ENCODE peak calls at places on chromosomes 16 and 17, in five cellular contexts. D is BE2C; Y is iPS DF 6.9; X is GM23338; N is effector memory CD4-positive, alpha-beta T cell. P is an unnamed sample.

GRCh38 chr17:41484920-41485904 is 4.3 kb upstream of the KRT35 start:
- DNase-seq in X (no peak), D (no peak), Y (no peak), N (no peak), P (no peak)

GRCh38 chr16:17780181-17780580 is 309.4 kb upstream of the XYLT1 start:
- DNase-seq in X (no peak), N (no peak), Y (no peak), D (no peak), P (no peak)

GRCh38 chr16:200388-200787 is 20.1 kb downstream of the HBQ1 start:
- DNase-seq in N (no peak), X (no peak), D (no peak), Y (no peak), P (no peak)

GRCh38 chr16:88725609-88726407 is 19.5 kb downstream of the CTU2 start:
- DNase-seq in Y (no peak), X (no peak), D (no peak), N (no peak), P (no peak)

GRCh38 chr17:15408803-15409202 is 58.6 kb downstream of the CDRT4 start:
- DNase-seq in X (no peak), Y (no peak), N (no peak), D (no peak), P (no peak)

GRCh38 chr17:66338937-66339336 is 36.5 kb downstream of the PRKCA start:
- DNase-seq in N (no peak), X (no peak), Y (no peak), D (no peak), P (no peak)

GRCh38 chr17:7832431-7832830 is 1.6 kb upstream of the KDM6B start:
- DNase-seq in X (no peak), D (no peak), Y (no peak), N (no peak), P (no peak)

GRCh38 chr16:17224859-17225258 is 245.9 kb downstream of the XYLT1 start:
- DNase-seq in N (no peak), X (no peak), D (no peak), Y (no peak), P (no peak)

GRCh38 chr16:72905581-72905980 is 142.3 kb downstream of the ZFHX3 start:
- DNase-seq in N (no peak), Y (no peak), D (no peak), X (no peak), P (no peak)

GRCh38 chr17:28839221-28839620 is 3.4 kb downstream of the FAM222B start:
- DNase-seq in D (no peak), X (no peak), Y (no peak), N (no peak), P (no peak)

GRCh38 chr17:29036584-29036983 is 6.4 kb upstream of the PIPOX start:
- DNase-seq in Y (no peak), D (no peak), N (no peak), X (no peak), P (no peak)

GRCh38 chr16:53266156-53266555 is 168.1 kb upstream of the RBL2 start:
- DNase-seq in N (no peak), D (no peak), X (no peak), Y (no peak), P (no peak)

GRCh38 chr17:8056232-8056975 is 17.5 kb downstream of the ALOX15B start:
- DNase-seq in D (no peak), N (no peak), X (no peak), Y (no peak), P (no peak)

GRCh38 chr17:50480854-50481490 is 2.3 kb downstream of the RSAD1 start:
- DNase-seq in X (no peak), D (no peak), N (no peak), Y (no peak), P (no peak)

GRCh38 chr17:59387351-59388069 is 56.1 kb downstream of the YPEL2 start:
- DNase-seq in D (peak; percentile 69), Y (no peak), X (no peak), N (no peak), P (no peak)

GRCh38 chr16:49491736-49492089 is 118.1 kb downstream of the C16orf78 start:
- DNase-seq in D (peak; percentile 69), N (no peak), X (peak; percentile 84), Y (peak; percentile 39), P (peak; percentile 70)

GRCh38 chr17:37133131-37133530 is 184.4 kb downstream of the AATF start:
- DNase-seq in N (no peak), D (no peak), Y (no peak), X (no peak), P (no peak)

GRCh38 chr16:71520550-71520949 is 5.7 kb upstream of the CHST4 start:
- DNase-seq in D (no peak), Y (no peak), N (no peak), X (no peak), P (no peak)

GRCh38 chr16:49498241-49499017 is 124.8 kb downstream of the C16orf78 start:
- DNase-seq in Y (no peak), D (no peak), N (no peak), X (no peak), P (no peak)

GRCh38 chr16:88381820-88382451 is 823 bp upstream of the ZNF469 start:
- DNase-seq in Y (peak; percentile 39), X (peak; percentile 80), N (no peak), D (peak; percentile 6), P (no peak)

GRCh38 chr17:8846768-8847211 is 20.7 kb downstream of the PIK3R6 start:
- DNase-seq in X (peak; percentile 82), D (no peak), Y (peak; percentile 39), N (no peak), P (peak; percentile 44)

GRCh38 chr17:48723555-48724239 is 712 bp downstream of the PRAC2 start:
- DNase-seq in X (peak; percentile 88), Y (no peak), N (no peak), D (no peak), P (no peak)

GRCh38 chr16:87391324-87391949 is 699 bp upstream of the MAP1LC3B start:
- DNase-seq in D (peak; percentile 61), N (no peak), Y (no peak), X (peak; percentile 79), P (peak; percentile 76)

GRCh38 chr16:75257886-75258806 is 6.7 kb upstream of the BCAR1 start:
- DNase-seq in X (no peak), N (no peak), Y (no peak), D (no peak), P (no peak)

GRCh38 chr17:62653002-62653830 is 25.7 kb downstream of the MRC2 start:
- DNase-seq in N (peak; percentile 23), X (peak; percentile 93), D (peak; percentile 89), Y (no peak), P (peak; percentile 64)

GRCh38 chr17:81019563-81020442 is 15.1 kb upstream of the BAIAP2 start:
- DNase-seq in X (no peak), N (no peak), Y (no peak), D (no peak), P (no peak)

GRCh38 chr17:32523017-32523680 is 36.4 kb downstream of the CDK5R1 start:
- DNase-seq in X (peak; percentile 51), Y (no peak), D (no peak), N (no peak), P (no peak)

GRCh38 chr16:30948956-30949654 is at the start of gene ORAI3:
- DNase-seq in X (peak; percentile 87), D (peak; percentile 49), Y (no peak), N (peak; percentile 24), P (peak; percentile 83)

GRCh38 chr16:81615833-81616232 is 163.3 kb upstream of the PLCG2 start:
- DNase-seq in N (no peak), Y (no peak), D (no peak), X (no peak), P (no peak)

GRCh38 chr16:49834496-49835009 is 21.4 kb downstream of the ZNF423 start:
- DNase-seq in X (peak; percentile 79), D (peak; percentile 85), Y (no peak), N (no peak), P (no peak)

GRCh38 chr17:82334622-82335394 is 1.2 kb upstream of the SECTM1 start:
- DNase-seq in D (no peak), X (no peak), N (no peak), Y (no peak), P (peak; percentile 23)

GRCh38 chr16:9097266-9098219 is 6.1 kb downstream of the HAPSTR1 start:
- DNase-seq in X (no peak), D (no peak), N (no peak), Y (no peak), P (no peak)
- H3K4me1 ChIP-seq in X (peaks cover 37% of the 10 kb centered on the region), D (peaks cover 3% of the 10 kb centered on the region), N (peaks cover 64% of the 10 kb centered on the region), Y (peaks cover 2% of the 10 kb centered on the region), P (peaks cover 58% of the 10 kb centered on the region)

GRCh38 chr17:77493238-77493812 is 352.6 kb downstream of the SEC14L1 start:
- DNase-seq in X (no peak), N (no peak), D (peak; percentile 14), Y (no peak), P (peak; percentile 46)
- H3K4me1 ChIP-seq in X (no peaks in the 10 kb centered on the region), N (peaks cover 12% of the 10 kb centered on the region), D (no peaks in the 10 kb centered on the region), Y (no peaks in the 10 kb centered on the region), P (peaks cover 29% of the 10 kb centered on the region)

DNA sequence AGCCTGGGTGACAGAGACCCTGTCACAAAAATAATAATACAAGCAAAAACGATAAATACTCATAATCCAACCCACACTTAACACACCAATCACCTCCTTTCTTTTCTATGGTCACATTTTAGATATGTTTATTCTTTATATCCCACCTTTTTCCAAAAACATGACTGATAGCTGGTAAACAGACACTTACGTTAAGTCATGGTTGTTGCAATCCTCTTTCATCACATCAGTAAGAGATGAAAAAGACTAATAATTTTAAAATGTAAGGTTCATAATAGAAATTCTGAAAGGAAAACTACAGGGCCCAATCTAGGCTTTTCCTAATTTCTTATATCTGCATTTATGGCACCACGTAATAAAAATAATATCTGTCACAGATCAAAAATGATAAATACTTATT is 10.2 kb downstream of the SMURF2 start:
- DNase-seq in Y (no peak), N (no peak), X (no peak), D (no peak), P (no peak)
- H3K4me1 ChIP-seq in Y (no peaks in the 10 kb centered on the region), N (no peaks in the 10 kb centered on the region), X (peaks cover 3% of the 10 kb centered on the region), D (peaks cover 2% of the 10 kb centered on the region), P (peaks cover 5% of the 10 kb centered on the region)

GRCh38 chr17:34246872-34247271 is 8.2 kb upstream of the CCL2 start:
- DNase-seq in N (no peak), X (no peak), D (no peak), Y (no peak), P (no peak)

GRCh38 chr17:34249497-34249877 is 5.6 kb upstream of the CCL2 start:
- DNase-seq in N (no peak), X (no peak), D (no peak), Y (no peak), P (peak; percentile 62)

GRCh38 chr17:34251186-34251585 is 3.9 kb upstream of the CCL2 start:
- DNase-seq in D (no peak), Y (no peak), X (no peak), N (no peak), P (no peak)

GRCh38 chr17:34246436-34246835 is 8.6 kb upstream of the CCL2 start:
- DNase-seq in N (no peak), D (no peak), Y (no peak), X (no peak), P (no peak)

DNA sequence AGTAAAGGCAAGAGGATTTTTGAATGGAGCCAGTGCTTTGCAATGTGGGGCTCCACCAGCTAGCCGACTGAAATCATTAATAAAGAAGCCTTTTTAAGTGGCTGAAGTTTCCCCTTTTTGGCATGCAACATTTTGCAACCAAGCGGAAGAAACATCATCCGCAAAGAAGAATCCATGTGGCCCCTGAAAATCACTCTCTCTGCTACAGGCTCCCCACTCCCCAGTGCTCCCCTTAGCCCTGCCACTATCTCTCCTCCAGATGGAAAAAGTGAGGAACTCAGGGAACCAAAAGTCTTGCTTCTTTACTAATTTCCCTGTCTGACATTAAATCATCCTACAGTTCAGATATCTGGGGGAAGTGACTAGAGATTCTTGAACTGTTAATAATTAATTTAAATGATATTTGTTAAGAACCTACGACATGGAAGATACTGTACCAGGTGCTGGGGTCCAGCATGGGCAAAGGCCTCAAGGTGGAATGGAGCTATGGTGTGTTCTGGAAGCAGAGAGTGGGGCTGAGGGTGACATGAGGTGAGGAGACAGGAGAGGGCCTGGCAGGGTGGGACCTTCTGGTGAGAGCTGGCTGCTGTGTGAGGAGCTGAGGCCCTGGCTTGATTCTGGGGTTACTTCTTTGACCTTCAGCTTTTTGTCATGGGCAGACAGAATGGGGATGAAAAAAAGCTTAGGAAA is 6.1 kb upstream of the CCL2 start:
- DNase-seq in N (no peak), X (no peak), D (no peak), Y (no peak), P (no peak)
- H3K4me1 ChIP-seq in N (no peaks in the 10 kb centered on the region), X (peaks cover 16% of the 10 kb centered on the region), D (no peaks in the 10 kb centered on the region), Y (peaks cover 2% of the 10 kb centered on the region), P (peaks cover 43% of the 10 kb centered on the region)

P was measured in heart left ventricle.